ENCODE peak calls at places on chromosomes 11 and 22, in nine cellular contexts. One of them, this sample, is unnamed.

GRCh38 chr11:66906077-66906929 is 49.4 kb downstream of the LRFN4 start:
- DNase-seq in sigmoid colon: no peak
- DNase-seq in tibial nerve: peak; percentile 55
- DNase-seq in transverse colon: no peak
- DNase-seq in A549: peak; percentile 61
- DNase-seq in ovary: peak; percentile 62
- DNase-seq in suprapubic skin: no peak
- DNase-seq in K562: no peak
- DNase-seq in upper lobe of left lung: no peak
- DNase-seq in this sample: peak; percentile 78

GRCh38 chr11:28760676-28761390 is 652.6 kb downstream of the METTL15 start:
- DNase-seq in sigmoid colon: no peak
- DNase-seq in tibial nerve: no peak
- DNase-seq in transverse colon: no peak
- DNase-seq in A549: no peak
- DNase-seq in ovary: no peak
- DNase-seq in suprapubic skin: no peak
- DNase-seq in K562: no peak
- DNase-seq in upper lobe of left lung: no peak
- DNase-seq in this sample: no peak

GRCh38 chr22:26406118-26406517 is 22.9 kb upstream of the ASPHD2 start:
- DNase-seq in sigmoid colon: no peak
- DNase-seq in tibial nerve: no peak
- DNase-seq in transverse colon: no peak
- DNase-seq in A549: peak; percentile 14
- DNase-seq in ovary: no peak
- DNase-seq in suprapubic skin: no peak
- DNase-seq in K562: no peak
- DNase-seq in upper lobe of left lung: no peak
- DNase-seq in this sample: no peak

GRCh38 chr11:122897606-122898210 is 15.1 kb downstream of the JHY start:
- DNase-seq in sigmoid colon: no peak
- DNase-seq in tibial nerve: no peak
- DNase-seq in transverse colon: no peak
- DNase-seq in A549: no peak
- DNase-seq in ovary: no peak
- DNase-seq in suprapubic skin: no peak
- DNase-seq in K562: no peak
- DNase-seq in upper lobe of left lung: no peak
- DNase-seq in this sample: no peak

GRCh38 chr11:16402654-16403447 is 46.5 kb upstream of the SOX6 start:
- DNase-seq in sigmoid colon: no peak
- DNase-seq in tibial nerve: no peak
- DNase-seq in transverse colon: no peak
- DNase-seq in A549: no peak
- DNase-seq in ovary: no peak
- DNase-seq in suprapubic skin: no peak
- DNase-seq in K562: no peak
- DNase-seq in upper lobe of left lung: no peak
- DNase-seq in this sample: no peak

GRCh38 chr22:22810018-22810427 is 77.6 kb upstream of the IGLL5 start:
- DNase-seq in sigmoid colon: no peak
- DNase-seq in tibial nerve: peak; percentile 15
- DNase-seq in transverse colon: peak; percentile 57
- DNase-seq in A549: peak; percentile 46
- DNase-seq in ovary: no peak
- DNase-seq in suprapubic skin: no peak
- DNase-seq in K562: peak; percentile 100
- DNase-seq in upper lobe of left lung: peak; percentile 46
- DNase-seq in this sample: peak; percentile 51

GRCh38 chr11:75031771-75032549 is 43.2 kb downstream of the NEU3 start:
- DNase-seq in sigmoid colon: peak; percentile 72
- DNase-seq in tibial nerve: peak; percentile 55
- DNase-seq in transverse colon: peak; percentile 80
- DNase-seq in A549: peak; percentile 71
- DNase-seq in ovary: peak; percentile 37
- DNase-seq in suprapubic skin: no peak
- DNase-seq in K562: peak; percentile 81
- DNase-seq in upper lobe of left lung: no peak
- DNase-seq in this sample: peak; percentile 83

GRCh38 chr22:39577361-39577760 is 6.8 kb downstream of the CACNA1I start:
- DNase-seq in sigmoid colon: no peak
- DNase-seq in tibial nerve: no peak
- DNase-seq in transverse colon: no peak
- DNase-seq in A549: no peak
- DNase-seq in ovary: no peak
- DNase-seq in suprapubic skin: no peak
- DNase-seq in K562: no peak
- DNase-seq in upper lobe of left lung: no peak
- DNase-seq in this sample: no peak

GRCh38 chr11:121487191-121487590 is 34.4 kb upstream of the SORL1-AS1 start:
- DNase-seq in sigmoid colon: no peak
- DNase-seq in tibial nerve: no peak
- DNase-seq in transverse colon: no peak
- DNase-seq in A549: no peak
- DNase-seq in ovary: no peak
- DNase-seq in suprapubic skin: no peak
- DNase-seq in K562: no peak
- DNase-seq in upper lobe of left lung: no peak
- DNase-seq in this sample: no peak

GRCh38 chr11:35367491-35367890 is 51.9 kb downstream of the SLC1A2 start:
- DNase-seq in sigmoid colon: no peak
- DNase-seq in tibial nerve: no peak
- DNase-seq in transverse colon: no peak
- DNase-seq in A549: no peak
- DNase-seq in ovary: no peak
- DNase-seq in suprapubic skin: no peak
- DNase-seq in K562: no peak
- DNase-seq in upper lobe of left lung: no peak
- DNase-seq in this sample: no peak

GRCh38 chr22:42169055-42169469 is 38.5 kb upstream of the CYP2D6 start:
- DNase-seq in sigmoid colon: peak; percentile 78
- DNase-seq in tibial nerve: peak; percentile 81
- DNase-seq in transverse colon: peak; percentile 72
- DNase-seq in A549: peak; percentile 71
- DNase-seq in ovary: peak; percentile 49
- DNase-seq in suprapubic skin: no peak
- DNase-seq in K562: peak; percentile 80
- DNase-seq in upper lobe of left lung: no peak
- DNase-seq in this sample: peak; percentile 67

GRCh38 chr11:121687961-121688566 is 235.3 kb upstream of the SORL1-AS1 start:
- DNase-seq in sigmoid colon: peak; percentile 64
- DNase-seq in tibial nerve: no peak
- DNase-seq in transverse colon: no peak
- DNase-seq in A549: no peak
- DNase-seq in ovary: no peak
- DNase-seq in suprapubic skin: no peak
- DNase-seq in K562: no peak
- DNase-seq in upper lobe of left lung: no peak
- DNase-seq in this sample: no peak

GRCh38 chr11:76293189-76293631 is 86.9 kb upstream of the WNT11 start:
- DNase-seq in sigmoid colon: no peak
- DNase-seq in tibial nerve: no peak
- DNase-seq in transverse colon: no peak
- DNase-seq in A549: no peak
- DNase-seq in ovary: no peak
- DNase-seq in suprapubic skin: no peak
- DNase-seq in K562: no peak
- DNase-seq in upper lobe of left lung: no peak
- DNase-seq in this sample: no peak

GRCh38 chr11:70631624-70632047 is 233.3 kb downstream of the CTTN start:
- DNase-seq in sigmoid colon: no peak
- DNase-seq in tibial nerve: no peak
- DNase-seq in transverse colon: no peak
- DNase-seq in A549: no peak
- DNase-seq in ovary: no peak
- DNase-seq in suprapubic skin: no peak
- DNase-seq in K562: no peak
- DNase-seq in upper lobe of left lung: no peak
- DNase-seq in this sample: no peak

GRCh38 chr11:70630816-70631623 is 232.7 kb downstream of the CTTN start:
- DNase-seq in sigmoid colon: no peak
- DNase-seq in tibial nerve: no peak
- DNase-seq in transverse colon: no peak
- DNase-seq in A549: no peak
- DNase-seq in ovary: no peak
- DNase-seq in suprapubic skin: no peak
- DNase-seq in K562: no peak
- DNase-seq in upper lobe of left lung: peak; percentile 45
- DNase-seq in this sample: no peak

GRCh38 chr11:70630068-70630467 is 231.7 kb downstream of the CTTN start:
- DNase-seq in sigmoid colon: no peak
- DNase-seq in tibial nerve: no peak
- DNase-seq in transverse colon: no peak
- DNase-seq in A549: no peak
- DNase-seq in ovary: no peak
- DNase-seq in suprapubic skin: no peak
- DNase-seq in K562: no peak
- DNase-seq in upper lobe of left lung: peak; percentile 31
- DNase-seq in this sample: no peak

GRCh38 chr11:70636659-70637058 is 238.3 kb downstream of the CTTN start:
- DNase-seq in sigmoid colon: no peak
- DNase-seq in tibial nerve: no peak
- DNase-seq in transverse colon: no peak
- DNase-seq in A549: no peak
- DNase-seq in ovary: no peak
- DNase-seq in suprapubic skin: no peak
- DNase-seq in K562: no peak
- DNase-seq in upper lobe of left lung: no peak
- DNase-seq in this sample: no peak

DNA sequence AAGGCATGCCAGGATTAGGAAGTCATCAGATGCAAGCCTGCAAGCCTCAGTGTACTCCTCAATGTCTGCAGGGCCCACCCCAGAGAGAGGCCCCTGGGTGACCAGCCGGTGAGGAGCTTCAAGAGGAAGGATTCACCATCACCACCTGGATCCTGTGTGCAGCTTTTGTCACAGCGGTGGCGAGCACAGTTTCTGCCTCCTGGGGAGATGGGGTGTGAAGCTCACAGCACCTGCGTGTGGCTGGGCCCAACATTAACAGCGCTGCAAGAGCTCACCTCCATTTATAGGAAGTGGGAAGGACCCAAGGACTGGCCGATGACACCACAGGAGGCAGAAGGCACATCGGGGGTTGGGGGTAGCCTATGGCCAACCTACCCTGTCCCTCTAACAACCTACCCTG is 235.3 kb downstream of the CTTN start:
- DNase-seq in sigmoid colon: no peak
- DNase-seq in tibial nerve: no peak
- DNase-seq in transverse colon: no peak
- DNase-seq in A549: no peak
- DNase-seq in ovary: no peak
- DNase-seq in suprapubic skin: no peak
- DNase-seq in K562: no peak
- DNase-seq in upper lobe of left lung: no peak
- DNase-seq in this sample: no peak
- H3K9me3 ChIP-seq in sigmoid colon: no peaks in the 10 kb centered on the region
- H3K9me3 ChIP-seq in tibial nerve: no peaks in the 10 kb centered on the region
- H3K9me3 ChIP-seq in transverse colon: no peaks in the 10 kb centered on the region
- H3K9me3 ChIP-seq in A549: no peaks in the 10 kb centered on the region
- H3K9me3 ChIP-seq in ovary: no peaks in the 10 kb centered on the region
- H3K9me3 ChIP-seq in suprapubic skin: no peaks in the 10 kb centered on the region
- H3K9me3 ChIP-seq in K562: no peaks in the 10 kb centered on the region
- H3K9me3 ChIP-seq in upper lobe of left lung: no peaks in the 10 kb centered on the region
- H3K9me3 ChIP-seq in this sample: no peaks in the 10 kb centered on the region

GRCh38 chr22:31496007-31496734 is at the start of gene SFI1:
- DNase-seq in sigmoid colon: peak; percentile 95
- DNase-seq in tibial nerve: peak; percentile 84
- DNase-seq in transverse colon: peak; percentile 95
- DNase-seq in A549: peak; percentile 86
- DNase-seq in ovary: peak; percentile 90
- DNase-seq in suprapubic skin: peak; percentile 92
- DNase-seq in K562: peak; percentile 90
- DNase-seq in upper lobe of left lung: peak; percentile 98
- DNase-seq in this sample: peak; percentile 92

GRCh38 chr22:31497148-31497938 is 1.0 kb downstream of the SFI1 start:
- DNase-seq in sigmoid colon: no peak
- DNase-seq in tibial nerve: no peak
- DNase-seq in transverse colon: no peak
- DNase-seq in A549: no peak
- DNase-seq in ovary: no peak
- DNase-seq in suprapubic skin: no peak
- DNase-seq in K562: no peak
- DNase-seq in upper lobe of left lung: no peak
- DNase-seq in this sample: no peak

GRCh38 chr22:31492151-31492550 is 2.5 kb upstream of the EIF4ENIF1 start:
- DNase-seq in sigmoid colon: no peak
- DNase-seq in tibial nerve: no peak
- DNase-seq in transverse colon: no peak
- DNase-seq in A549: no peak
- DNase-seq in ovary: no peak
- DNase-seq in suprapubic skin: no peak
- DNase-seq in K562: no peak
- DNase-seq in upper lobe of left lung: no peak
- DNase-seq in this sample: no peak

GRCh38 chr22:31496735-31497146 is 405 bp downstream of the SFI1 start:
- DNase-seq in sigmoid colon: peak; percentile 76
- DNase-seq in tibial nerve: no peak
- DNase-seq in transverse colon: peak; percentile 52
- DNase-seq in A549: no peak
- DNase-seq in ovary: no peak
- DNase-seq in suprapubic skin: no peak
- DNase-seq in K562: no peak
- DNase-seq in upper lobe of left lung: no peak
- DNase-seq in this sample: no peak

GRCh38 chr22:31495343-31495742 is 993 bp upstream of the SFI1 start:
- DNase-seq in sigmoid colon: no peak
- DNase-seq in tibial nerve: no peak
- DNase-seq in transverse colon: no peak
- DNase-seq in A549: no peak
- DNase-seq in ovary: peak; percentile 13
- DNase-seq in suprapubic skin: no peak
- DNase-seq in K562: no peak
- DNase-seq in upper lobe of left lung: no peak
- DNase-seq in this sample: no peak
- H3K27ac ChIP-seq in sigmoid colon: peak overlapping the region; percentile 93
- H3K27ac ChIP-seq in tibial nerve: no peak overlapping the region
- H3K27ac ChIP-seq in transverse colon: peak overlapping the region; percentile 94
- H3K27ac ChIP-seq in A549: peak overlapping the region; percentile 92
- H3K27ac ChIP-seq in ovary: no peak overlapping the region
- H3K27ac ChIP-seq in suprapubic skin: peak overlapping the region; percentile 65
- H3K27ac ChIP-seq in K562: peak overlapping the region; percentile 70
- H3K27ac ChIP-seq in upper lobe of left lung: peak overlapping the region; percentile 76
- H3K27ac ChIP-seq in this sample: peak overlapping the region; percentile 84

GRCh38 chr22:29689201-29689871 is 30.5 kb upstream of the CABP7 start:
- DNase-seq in sigmoid colon: no peak
- DNase-seq in tibial nerve: no peak
- DNase-seq in transverse colon: no peak
- DNase-seq in A549: no peak
- DNase-seq in ovary: no peak
- DNase-seq in suprapubic skin: no peak
- DNase-seq in K562: no peak
- DNase-seq in upper lobe of left lung: no peak
- DNase-seq in this sample: no peak
- TF ChIP-seq EP300 in sigmoid colon: no peak
- TF ChIP-seq EP300 in tibial nerve: no peak
- TF ChIP-seq EP300 in transverse colon: no peak
- TF ChIP-seq EP300 in A549: no peak
- TF ChIP-seq EP300 in ovary: no peak
- TF ChIP-seq EP300 in suprapubic skin: no peak
- TF ChIP-seq EP300 in K562: no peak
- TF ChIP-seq EP300 in upper lobe of left lung: no peak
- TF ChIP-seq EP300 in this sample: no peak

GRCh38 chr22:48303360-48303725 is 1524.3 kb downstream of the BRD1 start:
- DNase-seq in sigmoid colon: no peak
- DNase-seq in tibial nerve: no peak
- DNase-seq in transverse colon: no peak
- DNase-seq in A549: no peak
- DNase-seq in ovary: no peak
- DNase-seq in suprapubic skin: no peak
- DNase-seq in K562: no peak
- DNase-seq in upper lobe of left lung: no peak
- DNase-seq in this sample: no peak
- H3K9me3 ChIP-seq in sigmoid colon: no peaks in the 10 kb centered on the region
- H3K9me3 ChIP-seq in tibial nerve: no peaks in the 10 kb centered on the region
- H3K9me3 ChIP-seq in transverse colon: no peaks in the 10 kb centered on the region
- H3K9me3 ChIP-seq in A549: no peaks in the 10 kb centered on the region
- H3K9me3 ChIP-seq in ovary: no peaks in the 10 kb centered on the region
- H3K9me3 ChIP-seq in suprapubic skin: no peaks in the 10 kb centered on the region
- H3K9me3 ChIP-seq in K562: no peaks in the 10 kb centered on the region
- H3K9me3 ChIP-seq in upper lobe of left lung: no peaks in the 10 kb centered on the region
- H3K9me3 ChIP-seq in this sample: no peaks in the 10 kb centered on the region

This sample was measured in stomach.